ENCODE peak calls at places on chromosomes 3 and 15, in four cellular contexts. L is uterus, G is mucosa of descending colon, V is cardiac muscle cell. S is an unnamed sample. For H3K4me1, H3K9me3 and H3K36me3, the result is how much of the 10 kb centered on the place peaks cover.

GRCh38 chr3:157282261-157283191 is 122.6 kb upstream of the CCNL1 start:
- DNase-seq in G (no peak), L (peak), V (peak), S (no peak)

GRCh38 chr15:49232407-49232806 is 62.4 kb downstream of the GALK2 start:
- DNase-seq in L (no peak), G (no peak), V (no peak), S (no peak)

GRCh38 chr3:86996261-86996955 is 5.5 kb upstream of the VGLL3 start:
- DNase-seq in V (peak), G (no peak), L (no peak), S (no peak)

GRCh38 chr3:38521391-38521987 is 25.3 kb downstream of the EXOG start:
- DNase-seq in V (peak), G (no peak), L (peak), S (peak)

GRCh38 chr15:67066041-67067021 is 929 bp downstream of the SMAD3 start:
- DNase-seq in V (no peak), L (peak), G (peak), S (no peak)

GRCh38 chr3:13206799-13207577 is 133.8 kb upstream of the IQSEC1 start:
- DNase-seq in G (no peak), V (no peak), L (no peak), S (no peak)

GRCh38 chr3:550481-550880 is 353.9 kb downstream of the CHL1 start:
- DNase-seq in V (no peak), L (no peak), G (no peak), S (no peak)

GRCh38 chr3:46717447-46718231 is at the start of gene PRSS50:
- DNase-seq in L (no peak), V (peak), G (no peak), S (no peak)

GRCh38 chr3:182855076-182855475 is 61.8 kb downstream of the ATP11B start:
- DNase-seq in G (no peak), V (no peak), L (no peak), S (no peak)

GRCh38 chr3:156816091-156816793 is 9.9 kb upstream of the LEKR1 start:
- DNase-seq in G (peak), V (peak), L (peak), S (no peak)

GRCh38 chr3:72555714-72556113 is 292.5 kb downstream of the SHQ1 start:
- DNase-seq in L (no peak), V (no peak), G (no peak), S (no peak)

GRCh38 chr3:141405025-141405424 is 36.7 kb downstream of the ZBTB38 start:
- DNase-seq in G (no peak), V (peak), L (no peak), S (no peak)

GRCh38 chr3:143751643-143752178 is 96.6 kb downstream of the SLC9A9 start:
- DNase-seq in G (no peak), V (no peak), L (no peak), S (no peak)

GRCh38 chr3:127096256-127097008 is 96.5 kb upstream of the PRR23E start:
- DNase-seq in L (no peak), V (no peak), G (no peak), S (no peak)

DNA sequence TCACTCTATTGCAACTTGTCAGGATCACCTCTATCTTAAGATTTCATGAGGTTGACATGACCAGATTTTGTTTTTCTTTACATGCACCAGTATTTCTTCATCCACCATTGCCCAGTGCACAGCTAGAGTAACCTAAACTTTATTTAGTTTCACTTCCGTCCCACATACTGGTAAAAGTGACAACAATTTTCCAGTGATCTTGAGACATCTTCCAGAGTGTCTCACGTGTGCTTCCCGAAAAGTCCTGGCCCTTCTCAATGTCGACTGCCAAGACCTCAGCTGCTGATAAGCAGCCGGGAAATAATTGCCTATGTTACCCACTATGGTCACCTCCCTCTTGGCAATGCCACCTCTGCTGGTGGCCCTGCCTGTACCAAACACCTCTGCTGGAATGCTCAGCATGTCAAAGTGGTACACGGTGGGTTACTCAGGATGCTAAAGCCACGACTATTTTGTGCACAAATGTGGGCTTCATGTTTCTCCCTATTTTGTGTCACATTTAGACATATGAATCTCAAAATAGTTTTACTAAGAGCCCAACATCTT is 379.7 kb upstream of the TGFBR2 start:
- DNase-seq in G (no peak), V (no peak), L (no peak), S (no peak)
- H3K4me1 ChIP-seq in G (under half), V (under half), L (under half), S (under half)

DNA sequence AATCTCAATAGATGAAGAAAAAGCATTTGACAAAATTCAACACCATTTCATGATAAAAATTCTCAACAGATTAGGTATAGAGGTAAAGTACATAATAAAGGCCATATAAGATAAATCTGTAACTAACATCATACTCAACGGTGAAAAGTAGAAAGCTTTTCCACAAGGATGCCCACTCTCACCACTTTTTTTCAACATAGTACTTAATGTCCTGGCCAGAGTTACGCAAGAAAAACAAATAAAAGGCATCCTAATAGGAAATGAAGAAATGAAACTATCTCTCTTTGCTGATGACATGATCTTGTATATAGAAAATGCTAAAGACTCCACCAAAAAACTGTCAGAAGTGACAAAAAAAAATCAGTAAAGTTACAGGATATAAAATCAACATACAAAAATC is 33.0 kb downstream of the THBS1 start:
- DNase-seq in V (no peak), L (no peak), G (no peak), S (no peak)
- H3K9me3 ChIP-seq in V (under half), L (under half), G (under half), S (under half)

DNA sequence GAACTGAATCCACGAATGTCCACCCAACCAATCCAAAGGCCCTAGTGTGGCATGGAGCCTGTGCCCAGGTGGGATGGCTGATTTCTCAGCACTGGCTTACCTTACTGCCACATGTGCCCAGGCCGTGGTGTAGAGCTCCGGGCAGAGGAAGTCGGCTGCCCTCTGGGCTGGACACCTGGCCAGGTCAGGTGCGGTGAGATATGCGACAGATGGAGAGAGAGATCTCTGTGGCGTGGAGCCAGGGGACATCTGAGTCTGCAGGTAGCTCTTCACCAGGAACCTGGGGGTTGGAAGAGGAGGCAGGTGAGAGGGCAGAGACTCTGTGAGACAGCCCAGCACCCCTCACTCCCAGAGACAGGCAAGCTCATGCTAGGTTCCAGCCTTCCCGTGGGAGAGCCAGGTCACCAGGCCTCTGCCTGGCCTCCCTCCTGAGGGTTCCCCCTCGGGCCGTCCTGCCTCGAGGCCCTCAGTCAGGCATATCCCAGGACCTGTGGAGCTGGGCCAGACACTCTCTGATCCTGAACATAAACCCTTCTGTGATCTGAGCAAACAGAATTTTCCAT is 12.6 kb downstream of the ACOX2 start:
- DNase-seq in L (no peak), G (no peak), V (no peak), S (no peak)
- H3K36me3 ChIP-seq in L (under half), G (under half), V (under half), S (under half)

GRCh38 chr3:3552741-3553140 is 246.5 kb upstream of the LRRN1 start:
- DNase-seq in V (no peak), G (no peak), L (no peak), S (no peak)
- H3K4me1 ChIP-seq in V (under half), G (under half), L (under half), S (under half)

S was measured in prostate gland.